ENCODE peak calls at places on chromosomes 7 and 10, in five cellular contexts. U is stimulated activated CD8-positive, alpha-beta memory T cell treated with anti-CD3 and anti-CD28 coated beads, Interleukin-7, amount 100 ng/mL, for 24 hours; G is M059J; E is stomach; L is fibroblast of lung. Y is an unnamed sample.

GRCh38 chr7:135169141-135169935 is 1.2 kb downstream of the CYREN start:
- DNase-seq in U (peak), G (peak), E (no peak), L (peak), Y (no peak)

GRCh38 chr7:25656581-25657026 is 428.3 kb upstream of the NPVF start:
- DNase-seq in U (no peak), G (no peak), E (no peak), L (peak), Y (no peak)

GRCh38 chr7:17274551-17275245 is 23.8 kb upstream of the AHR start:
- DNase-seq in U (no peak), G (peak), E (no peak), L (peak), Y (no peak)

GRCh38 chr10:128274938-128275337 is 148.7 kb upstream of the MKI67 start:
- DNase-seq in U (no peak), G (peak), E (no peak), L (no peak), Y (no peak)

GRCh38 chr7:100162874-100163533 is 4.5 kb upstream of the TRAPPC14 start:
- DNase-seq in U (no peak), G (peak), E (no peak), L (no peak), Y (no peak)

GRCh38 chr7:29102554-29103151 is 43.7 kb downstream of the CPVL start:
- DNase-seq in U (no peak), G (peak), E (peak), L (peak), Y (peak)

GRCh38 chr7:112262804-112263203 is 56.3 kb downstream of the ZNF277 start:
- DNase-seq in U (no peak), G (no peak), E (no peak), L (no peak), Y (no peak)

GRCh38 chr10:59838390-59838789 is 68.0 kb downstream of the CCDC6 start:
- DNase-seq in U (no peak), G (peak), E (no peak), L (no peak), Y (no peak)

GRCh38 chr7:146146866-146147265 is 30.3 kb downstream of the CNTNAP2 start:
- DNase-seq in U (no peak), G (peak), E (no peak), L (peak), Y (no peak)

GRCh38 chr7:119197172-119197871 is 972.8 kb downstream of the ANKRD7 start:
- DNase-seq in U (no peak), G (no peak), E (no peak), L (no peak), Y (no peak)

GRCh38 chr7:131235489-131236317 is 92.0 kb upstream of the MKLN1 start:
- DNase-seq in U (peak), G (peak), E (peak), L (peak), Y (peak)

GRCh38 chr7:129998446-129998845 is 45.7 kb upstream of the UBE2H start:
- DNase-seq in U (no peak), G (no peak), E (no peak), L (no peak), Y (no peak)

GRCh38 chr10:44922826-44923545 is 11.8 kb downstream of the TMEM72 start:
- DNase-seq in U (no peak), G (no peak), E (no peak), L (no peak), Y (no peak)

GRCh38 chr10:54909165-54909564 is 108.1 kb upstream of the PCDH15 start:
- DNase-seq in U (no peak), G (no peak), E (no peak), L (no peak), Y (no peak)

GRCh38 chr10:102394801-102395676 is 466 bp upstream of the NFKB2 start:
- DNase-seq in U (peak), G (peak), E (peak), L (peak), Y (peak)

GRCh38 chr10:123428302-123428701 is 237.9 kb upstream of the GPR26 start:
- DNase-seq in U (no peak), G (no peak), E (no peak), L (no peak), Y (no peak)

GRCh38 chr7:63521-64021 is 128.8 kb upstream of the FAM20C start:
- DNase-seq in U (no peak), G (no peak), E (no peak), L (no peak), Y (no peak)

GRCh38 chr10:70729763-70730357 is 55.3 kb downstream of the TBATA start:
- DNase-seq in U (no peak), G (no peak), E (no peak), L (no peak), Y (no peak)

GRCh38 chr10:2921956-2922680 is 145.2 kb upstream of the PFKP start:
- DNase-seq in U (no peak), G (peak), E (no peak), L (peak), Y (no peak)

GRCh38 chr7:144439717-144440116 is 36.2 kb upstream of the NOBOX start:
- DNase-seq in U (no peak), G (no peak), E (no peak), L (no peak), Y (no peak)

GRCh38 chr10:44926771-44927751 is 15.9 kb downstream of the TMEM72 start:
- DNase-seq in U (no peak), G (peak), E (no peak), L (peak), Y (no peak)

GRCh38 chr10:36026081-36026480 is 384.0 kb upstream of the FZD8 start:
- DNase-seq in U (no peak), G (peak), E (no peak), L (no peak), Y (no peak)

GRCh38 chr7:83791737-83792136 is 142.8 kb upstream of the SEMA3E start:
- DNase-seq in U (no peak), G (no peak), E (no peak), L (no peak), Y (no peak)

GRCh38 chr7:49791089-49791741 is 17.8 kb downstream of the VWC2 start:
- DNase-seq in U (no peak), G (peak), E (no peak), L (no peak), Y (no peak)

GRCh38 chr10:8300925-8301707 is 246.6 kb downstream of the GATA3 start:
- DNase-seq in U (no peak), G (no peak), E (no peak), L (no peak), Y (no peak)

GRCh38 chr10:90592903-90593302 is 264.9 kb downstream of the HTR7 start:
- DNase-seq in U (no peak), G (peak), E (no peak), L (peak), Y (no peak)

GRCh38 chr10:44478040-44478439 is 93.1 kb upstream of the CXCL12 start:
- DNase-seq in U (no peak), G (no peak), E (no peak), L (peak), Y (no peak)

GRCh38 chr10:121522841-121523240 is 75.4 kb downstream of the FGFR2 start:
- DNase-seq in U (no peak), G (no peak), E (no peak), L (peak), Y (no peak)

GRCh38 chr7:84251183-84251845 is 56.7 kb upstream of the SEMA3A start:
- DNase-seq in U (no peak), G (peak), E (no peak), L (peak), Y (no peak)

GRCh38 chr7:101436857-101437576 is 74.3 kb downstream of the COL26A1 start:
- DNase-seq in U (no peak), G (no peak), E (no peak), L (no peak), Y (no peak)

GRCh38 chr7:142689439-142690168 is 59.7 kb upstream of the PRSS1 start:
- DNase-seq in U (no peak), G (no peak), E (no peak), L (no peak), Y (no peak)

GRCh38 chr10:34791228-34791627 is 23.9 kb downstream of the PARD3 start:
- DNase-seq in U (no peak), G (no peak), E (no peak), L (no peak), Y (no peak)

GRCh38 chr7:102063736-102064135 is 222.9 kb upstream of the SH2B2 start:
- DNase-seq in U (no peak), G (peak), E (peak), L (peak), Y (no peak)

GRCh38 chr7:105776068-105776790 is 100.2 kb downstream of the ATXN7L1 start:
- DNase-seq in U (no peak), G (peak), E (peak), L (peak), Y (no peak)

GRCh38 chr10:86668297-86669165 is at the start of gene LDB3:
- DNase-seq in U (no peak), G (peak), E (peak), L (peak), Y (no peak)

GRCh38 chr10:109592391-109592790 is 330.9 kb downstream of the XPNPEP1 start:
- DNase-seq in U (no peak), G (peak), E (no peak), L (no peak), Y (no peak)

GRCh38 chr7:265192-265997 is 24.6 kb upstream of the FOXL3 start:
- DNase-seq in U (no peak), G (peak), E (no peak), L (no peak), Y (no peak)

GRCh38 chr10:26437637-26438461 is at the start of gene APBB1IP:
- DNase-seq in U (no peak), G (no peak), E (peak), L (peak), Y (peak)

Y was measured in CD8-positive, alpha-beta T cell.